ENCODE peak calls at places on chromosomes 7 and 10, in ten cellular contexts. One of them, this sample, is unnamed.

GRCh38 chr7:137990251-137990901 is 11.5 kb downstream of the CREB3L2 start:
- DNase-seq in IMR-90: peak; percentile 99
- DNase-seq in left ventricle myocardium inferior: no peak
- DNase-seq in right lobe of liver: no peak
- DNase-seq in keratinocyte: peak; percentile 92
- DNase-seq in mammary epithelial cell: peak; percentile 96
- DNase-seq in HCT116: no peak
- DNase-seq in stomach: no peak
- DNase-seq in GM23338: no peak
- DNase-seq in AG04450: peak; percentile 86
- DNase-seq in this sample: no peak

GRCh38 chr10:119395287-119396007 is 147.1 kb downstream of the RGS10 start:
- DNase-seq in IMR-90: peak; percentile 33
- DNase-seq in left ventricle myocardium inferior: peak; percentile 62
- DNase-seq in right lobe of liver: peak; percentile 67
- DNase-seq in keratinocyte: no peak
- DNase-seq in mammary epithelial cell: no peak
- DNase-seq in HCT116: no peak
- DNase-seq in stomach: peak; percentile 35
- DNase-seq in GM23338: peak; percentile 39
- DNase-seq in AG04450: no peak
- DNase-seq in this sample: no peak

GRCh38 chr10:86785968-86786367 is 29.5 kb downstream of the BMPR1A start:
- DNase-seq in IMR-90: no peak
- DNase-seq in left ventricle myocardium inferior: no peak
- DNase-seq in right lobe of liver: no peak
- DNase-seq in keratinocyte: no peak
- DNase-seq in mammary epithelial cell: no peak
- DNase-seq in HCT116: no peak
- DNase-seq in stomach: no peak
- DNase-seq in GM23338: no peak
- DNase-seq in AG04450: no peak
- DNase-seq in this sample: no peak

GRCh38 chr7:44072364-44073231 is 7.2 kb upstream of the PGAM2 start:
- DNase-seq in IMR-90: peak; percentile 84
- DNase-seq in left ventricle myocardium inferior: peak; percentile 82
- DNase-seq in right lobe of liver: peak; percentile 70
- DNase-seq in keratinocyte: peak; percentile 85
- DNase-seq in mammary epithelial cell: peak; percentile 83
- DNase-seq in HCT116: peak; percentile 48
- DNase-seq in stomach: peak; percentile 65
- DNase-seq in GM23338: peak; percentile 90
- DNase-seq in AG04450: peak; percentile 61
- DNase-seq in this sample: no peak

GRCh38 chr10:65827344-65827743 is 1098.5 kb upstream of the LRRTM3 start:
- DNase-seq in IMR-90: no peak
- DNase-seq in left ventricle myocardium inferior: no peak
- DNase-seq in right lobe of liver: no peak
- DNase-seq in keratinocyte: no peak
- DNase-seq in mammary epithelial cell: no peak
- DNase-seq in HCT116: no peak
- DNase-seq in stomach: no peak
- DNase-seq in GM23338: peak; percentile 6
- DNase-seq in AG04450: no peak
- DNase-seq in this sample: no peak

GRCh38 chr10:17200035-17200884 is 1.2 kb downstream of the TRDMT1 start:
- DNase-seq in IMR-90: no peak
- DNase-seq in left ventricle myocardium inferior: no peak
- DNase-seq in right lobe of liver: no peak
- DNase-seq in keratinocyte: no peak
- DNase-seq in mammary epithelial cell: no peak
- DNase-seq in HCT116: no peak
- DNase-seq in stomach: no peak
- DNase-seq in GM23338: no peak
- DNase-seq in AG04450: no peak
- DNase-seq in this sample: no peak

GRCh38 chr10:104253106-104253505 is 1.6 kb upstream of the GSTO1 start:
- DNase-seq in IMR-90: no peak
- DNase-seq in left ventricle myocardium inferior: no peak
- DNase-seq in right lobe of liver: no peak
- DNase-seq in keratinocyte: no peak
- DNase-seq in mammary epithelial cell: no peak
- DNase-seq in HCT116: no peak
- DNase-seq in stomach: no peak
- DNase-seq in GM23338: no peak
- DNase-seq in AG04450: no peak
- DNase-seq in this sample: no peak

GRCh38 chr10:3837909-3838722 is 53.1 kb upstream of the KLF6 start:
- DNase-seq in IMR-90: no peak
- DNase-seq in left ventricle myocardium inferior: no peak
- DNase-seq in right lobe of liver: no peak
- DNase-seq in keratinocyte: no peak
- DNase-seq in mammary epithelial cell: no peak
- DNase-seq in HCT116: no peak
- DNase-seq in stomach: no peak
- DNase-seq in GM23338: no peak
- DNase-seq in AG04450: no peak
- DNase-seq in this sample: no peak

GRCh38 chr10:12499587-12499986 is 150.2 kb downstream of the CAMK1D start:
- DNase-seq in IMR-90: no peak
- DNase-seq in left ventricle myocardium inferior: no peak
- DNase-seq in right lobe of liver: no peak
- DNase-seq in keratinocyte: no peak
- DNase-seq in mammary epithelial cell: no peak
- DNase-seq in HCT116: no peak
- DNase-seq in stomach: no peak
- DNase-seq in GM23338: no peak
- DNase-seq in AG04450: no peak
- DNase-seq in this sample: no peak

GRCh38 chr7:149764481-149765398 is 8.6 kb downstream of the ZNF467 start:
- DNase-seq in IMR-90: no peak
- DNase-seq in left ventricle myocardium inferior: no peak
- DNase-seq in right lobe of liver: no peak
- DNase-seq in keratinocyte: no peak
- DNase-seq in mammary epithelial cell: no peak
- DNase-seq in HCT116: no peak
- DNase-seq in stomach: no peak
- DNase-seq in GM23338: peak; percentile 76
- DNase-seq in AG04450: no peak
- DNase-seq in this sample: no peak
- TF ChIP-seq CTCF in IMR-90: no peak
- TF ChIP-seq CTCF in left ventricle myocardium inferior: peak; percentile 55
- TF ChIP-seq CTCF in right lobe of liver: no peak
- TF ChIP-seq CTCF in keratinocyte: no peak
- TF ChIP-seq CTCF in mammary epithelial cell: no peak
- TF ChIP-seq CTCF in HCT116: no peak
- TF ChIP-seq CTCF in stomach: no peak
- TF ChIP-seq CTCF in GM23338: peak; percentile 46
- TF ChIP-seq CTCF in AG04450: no peak
- TF ChIP-seq CTCF in this sample: no peak

GRCh38 chr10:69732826-69733150 is 68.9 kb upstream of the COL13A1 start:
- DNase-seq in IMR-90: no peak
- DNase-seq in left ventricle myocardium inferior: no peak
- DNase-seq in right lobe of liver: no peak
- DNase-seq in keratinocyte: no peak
- DNase-seq in mammary epithelial cell: no peak
- DNase-seq in HCT116: no peak
- DNase-seq in stomach: no peak
- DNase-seq in GM23338: no peak
- DNase-seq in AG04450: no peak
- DNase-seq in this sample: no peak

GRCh38 chr10:69733791-69734261 is 67.9 kb upstream of the COL13A1 start:
- DNase-seq in IMR-90: peak; percentile 68
- DNase-seq in left ventricle myocardium inferior: no peak
- DNase-seq in right lobe of liver: no peak
- DNase-seq in keratinocyte: no peak
- DNase-seq in mammary epithelial cell: peak; percentile 28
- DNase-seq in HCT116: no peak
- DNase-seq in stomach: no peak
- DNase-seq in GM23338: no peak
- DNase-seq in AG04450: no peak
- DNase-seq in this sample: no peak

GRCh38 chr10:69734797-69735468 is 66.8 kb upstream of the COL13A1 start:
- DNase-seq in IMR-90: no peak
- DNase-seq in left ventricle myocardium inferior: no peak
- DNase-seq in right lobe of liver: no peak
- DNase-seq in keratinocyte: no peak
- DNase-seq in mammary epithelial cell: no peak
- DNase-seq in HCT116: no peak
- DNase-seq in stomach: no peak
- DNase-seq in GM23338: no peak
- DNase-seq in AG04450: no peak
- DNase-seq in this sample: no peak

GRCh38 chr10:69732147-69732825 is 69.4 kb upstream of the COL13A1 start:
- DNase-seq in IMR-90: no peak
- DNase-seq in left ventricle myocardium inferior: peak; percentile 61
- DNase-seq in right lobe of liver: no peak
- DNase-seq in keratinocyte: no peak
- DNase-seq in mammary epithelial cell: no peak
- DNase-seq in HCT116: no peak
- DNase-seq in stomach: no peak
- DNase-seq in GM23338: no peak
- DNase-seq in AG04450: no peak
- DNase-seq in this sample: no peak

GRCh38 chr10:69734416-69734796 is 67.3 kb upstream of the COL13A1 start:
- DNase-seq in IMR-90: no peak
- DNase-seq in left ventricle myocardium inferior: no peak
- DNase-seq in right lobe of liver: no peak
- DNase-seq in keratinocyte: no peak
- DNase-seq in mammary epithelial cell: no peak
- DNase-seq in HCT116: no peak
- DNase-seq in stomach: no peak
- DNase-seq in GM23338: no peak
- DNase-seq in AG04450: no peak
- DNase-seq in this sample: no peak
- H3K4me3 ChIP-seq in IMR-90: no peak overlapping the region
- H3K4me3 ChIP-seq in left ventricle myocardium inferior: no peak overlapping the region
- H3K4me3 ChIP-seq in right lobe of liver: no peak overlapping the region
- H3K4me3 ChIP-seq in keratinocyte: no peak overlapping the region
- H3K4me3 ChIP-seq in mammary epithelial cell: no peak overlapping the region
- H3K4me3 ChIP-seq in HCT116: no peak overlapping the region
- H3K4me3 ChIP-seq in stomach: no peak overlapping the region
- H3K4me3 ChIP-seq in GM23338: no peak overlapping the region
- H3K4me3 ChIP-seq in AG04450: no peak overlapping the region
- H3K4me3 ChIP-seq in this sample: no peak overlapping the region

GRCh38 chr7:84674236-84674913 is 479.8 kb upstream of the SEMA3A start:
- DNase-seq in IMR-90: no peak
- DNase-seq in left ventricle myocardium inferior: no peak
- DNase-seq in right lobe of liver: no peak
- DNase-seq in keratinocyte: no peak
- DNase-seq in mammary epithelial cell: peak; percentile 58
- DNase-seq in HCT116: no peak
- DNase-seq in stomach: no peak
- DNase-seq in GM23338: no peak
- DNase-seq in AG04450: no peak
- DNase-seq in this sample: no peak
- H3K27ac ChIP-seq in IMR-90: no peak overlapping the region
- H3K27ac ChIP-seq in left ventricle myocardium inferior: no peak overlapping the region
- H3K27ac ChIP-seq in right lobe of liver: no peak overlapping the region
- H3K27ac ChIP-seq in keratinocyte: peak overlapping the region; percentile 82
- H3K27ac ChIP-seq in mammary epithelial cell: peak overlapping the region; percentile 80
- H3K27ac ChIP-seq in HCT116: no peak overlapping the region
- H3K27ac ChIP-seq in stomach: no peak overlapping the region
- H3K27ac ChIP-seq in GM23338: no peak overlapping the region
- H3K27ac ChIP-seq in AG04450: no peak overlapping the region
- H3K27ac ChIP-seq in this sample: no peak overlapping the region

DNA sequence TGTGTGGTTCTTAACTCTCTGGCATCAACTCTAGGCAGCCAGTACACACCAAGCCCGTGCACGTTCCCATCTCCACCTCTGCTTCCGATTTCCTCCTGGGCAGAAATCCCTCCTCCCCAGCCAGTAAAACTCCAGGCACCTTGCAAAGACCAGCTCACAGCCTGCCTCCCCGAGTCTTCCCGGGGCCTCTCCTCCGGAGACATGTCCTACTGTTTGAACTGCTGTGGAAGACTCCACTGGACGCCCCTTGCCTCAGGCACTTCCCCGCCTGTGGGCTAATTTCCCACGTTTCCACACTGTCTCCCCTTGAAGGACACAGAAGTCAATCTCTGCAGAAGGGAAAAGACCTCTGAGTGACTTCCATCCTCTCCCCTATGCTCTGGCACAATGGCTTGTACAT is 210.7 kb upstream of the FRMD4A start:
- DNase-seq in IMR-90: no peak
- DNase-seq in left ventricle myocardium inferior: no peak
- DNase-seq in right lobe of liver: no peak
- DNase-seq in keratinocyte: no peak
- DNase-seq in mammary epithelial cell: no peak
- DNase-seq in HCT116: no peak
- DNase-seq in stomach: no peak
- DNase-seq in GM23338: no peak
- DNase-seq in AG04450: no peak
- DNase-seq in this sample: no peak
- TF ChIP-seq CTCF in IMR-90: no peak
- TF ChIP-seq CTCF in left ventricle myocardium inferior: no peak
- TF ChIP-seq CTCF in right lobe of liver: no peak
- TF ChIP-seq CTCF in keratinocyte: no peak
- TF ChIP-seq CTCF in mammary epithelial cell: no peak
- TF ChIP-seq CTCF in HCT116: no peak
- TF ChIP-seq CTCF in stomach: no peak
- TF ChIP-seq CTCF in GM23338: no peak
- TF ChIP-seq CTCF in AG04450: no peak
- TF ChIP-seq CTCF in this sample: no peak

GRCh38 chr7:17042211-17042610 is 160.4 kb upstream of the AGR3 start:
- DNase-seq in IMR-90: no peak
- DNase-seq in left ventricle myocardium inferior: no peak
- DNase-seq in right lobe of liver: no peak
- DNase-seq in keratinocyte: no peak
- DNase-seq in mammary epithelial cell: no peak
- DNase-seq in HCT116: no peak
- DNase-seq in stomach: no peak
- DNase-seq in GM23338: no peak
- DNase-seq in AG04450: no peak
- DNase-seq in this sample: no peak

GRCh38 chr7:17044868-17045267 is 163.1 kb upstream of the AGR3 start:
- DNase-seq in IMR-90: no peak
- DNase-seq in left ventricle myocardium inferior: no peak
- DNase-seq in right lobe of liver: no peak
- DNase-seq in keratinocyte: no peak
- DNase-seq in mammary epithelial cell: no peak
- DNase-seq in HCT116: no peak
- DNase-seq in stomach: no peak
- DNase-seq in GM23338: no peak
- DNase-seq in AG04450: no peak
- DNase-seq in this sample: no peak

GRCh38 chr7:17046666-17047065 is 164.9 kb upstream of the AGR3 start:
- DNase-seq in IMR-90: no peak
- DNase-seq in left ventricle myocardium inferior: no peak
- DNase-seq in right lobe of liver: peak; percentile 62
- DNase-seq in keratinocyte: no peak
- DNase-seq in mammary epithelial cell: no peak
- DNase-seq in HCT116: no peak
- DNase-seq in stomach: peak; percentile 73
- DNase-seq in GM23338: no peak
- DNase-seq in AG04450: no peak
- DNase-seq in this sample: no peak

GRCh38 chr7:17043012-17043877 is 161.5 kb upstream of the AGR3 start:
- DNase-seq in IMR-90: peak; percentile 50
- DNase-seq in left ventricle myocardium inferior: no peak
- DNase-seq in right lobe of liver: no peak
- DNase-seq in keratinocyte: no peak
- DNase-seq in mammary epithelial cell: peak; percentile 50
- DNase-seq in HCT116: no peak
- DNase-seq in stomach: no peak
- DNase-seq in GM23338: no peak
- DNase-seq in AG04450: no peak
- DNase-seq in this sample: no peak

GRCh38 chr7:17044396-17044795 is 162.6 kb upstream of the AGR3 start:
- DNase-seq in IMR-90: no peak
- DNase-seq in left ventricle myocardium inferior: no peak
- DNase-seq in right lobe of liver: no peak
- DNase-seq in keratinocyte: no peak
- DNase-seq in mammary epithelial cell: no peak
- DNase-seq in HCT116: no peak
- DNase-seq in stomach: no peak
- DNase-seq in GM23338: no peak
- DNase-seq in AG04450: no peak
- DNase-seq in this sample: no peak
- H3K4me3 ChIP-seq in IMR-90: no peak overlapping the region
- H3K4me3 ChIP-seq in left ventricle myocardium inferior: no peak overlapping the region
- H3K4me3 ChIP-seq in right lobe of liver: no peak overlapping the region
- H3K4me3 ChIP-seq in keratinocyte: no peak overlapping the region
- H3K4me3 ChIP-seq in mammary epithelial cell: no peak overlapping the region
- H3K4me3 ChIP-seq in HCT116: no peak overlapping the region
- H3K4me3 ChIP-seq in stomach: no peak overlapping the region
- H3K4me3 ChIP-seq in GM23338: no peak overlapping the region
- H3K4me3 ChIP-seq in AG04450: no peak overlapping the region
- H3K4me3 ChIP-seq in this sample: no peak overlapping the region

This sample was measured in vagina.